ENCODE peak calls at places on chromosomes 11 and 22, in nine cellular contexts. T is Caco-2, Q is right lobe of liver, J is HAP-1, E is brain microvascular endothelial cell, K is heart right ventricle, U is hepatocyte, D is lower lobe of right lung, P is GM06990. F is an unnamed sample.
A peak's percentile ranks its signal among the peaks of the same experiment; 100 is the strongest.

GRCh38 chr11:105673089-105673488 is 63.2 kb downstream of the GRIA4 start:
- DNase-seq in T (peak; percentile 70), Q (no peak), J (no peak), E (peak; percentile 65), K (no peak), U (peak; percentile 84), D (no peak), P (no peak), F (no peak)

GRCh38 chr11:10942621-10943020 is 84.8 kb upstream of the ZBED5 start:
- DNase-seq in T (no peak), Q (no peak), J (no peak), E (no peak), K (no peak), U (no peak), D (no peak), P (no peak), F (no peak)

GRCh38 chr11:76759092-76759491 is 24.1 kb upstream of the TSKU start:
- DNase-seq in T (no peak), Q (no peak), J (no peak), E (no peak), K (no peak), U (no peak), D (no peak), P (no peak), F (no peak)

GRCh38 chr22:41966607-41967240 is 2.5 kb upstream of the SEPTIN3 start:
- DNase-seq in T (peak; percentile 48), Q (no peak), J (no peak), E (peak; percentile 83), K (no peak), U (peak; percentile 77), D (no peak), P (peak; percentile 53), F (no peak)

GRCh38 chr22:24516301-24516737 is 21.2 kb downstream of the UPB1 start:
- DNase-seq in T (no peak), Q (no peak), J (no peak), E (peak; percentile 84), K (no peak), U (peak; percentile 83), D (no peak), P (peak; percentile 57), F (no peak)

GRCh38 chr22:35575116-35575748 is 34.6 kb downstream of the RASD2 start:
- DNase-seq in T (no peak), Q (no peak), J (no peak), E (no peak), K (no peak), U (no peak), D (no peak), P (no peak), F (no peak)

GRCh38 chr22:27995801-27996528 is 76.9 kb upstream of the PITPNB start:
- DNase-seq in T (no peak), Q (peak; percentile 66), J (no peak), E (no peak), K (no peak), U (no peak), D (peak; percentile 20), P (no peak), F (no peak)

GRCh38 chr11:116500833-116501622 is 271.8 kb downstream of the BUD13 start:
- DNase-seq in T (no peak), Q (no peak), J (peak; percentile 28), E (no peak), K (no peak), U (no peak), D (no peak), P (no peak), F (no peak)

GRCh38 chr22:39800790-39801540 is 92.6 kb downstream of the ENTHD1 start:
- DNase-seq in T (no peak), Q (no peak), J (peak; percentile 58), E (no peak), K (no peak), U (peak; percentile 16), D (no peak), P (no peak), F (no peak)

GRCh38 chr22:44199866-44200265 is 19.1 kb downstream of the PARVG start:
- DNase-seq in T (no peak), Q (no peak), J (no peak), E (no peak), K (no peak), U (no peak), D (no peak), P (no peak), F (no peak)

GRCh38 chr11:1692708-1693326 is 4.2 kb upstream of the KRTAP5-6 start:
- DNase-seq in T (no peak), Q (no peak), J (no peak), E (no peak), K (no peak), U (no peak), D (peak; percentile 32), P (no peak), F (no peak)

GRCh38 chr11:41250408-41250807 is 209.0 kb downstream of the LRRC4C start:
- DNase-seq in T (no peak), Q (no peak), J (no peak), E (no peak), K (no peak), U (no peak), D (no peak), P (no peak), F (no peak)

GRCh38 chr22:40922484-40923303 is 28.5 kb upstream of the RBX1 start:
- DNase-seq in T (peak; percentile 56), Q (no peak), J (peak; percentile 64), E (peak; percentile 24), K (no peak), U (peak; percentile 71), D (no peak), P (no peak), F (no peak)

GRCh38 chr11:33772300-33772699 is 2.0 kb downstream of the FBXO3 start:
- DNase-seq in T (no peak), Q (no peak), J (no peak), E (no peak), K (no peak), U (peak; percentile 31), D (no peak), P (no peak), F (no peak)

GRCh38 chr22:24117942-24118341 is 63.3 kb upstream of the SUSD2 start:
- DNase-seq in T (peak; percentile 27), Q (no peak), J (no peak), E (no peak), K (no peak), U (no peak), D (no peak), P (no peak), F (no peak)

GRCh38 chr11:124070906-124071621 is 29.9 kb upstream of the OR10G7 start:
- DNase-seq in T (peak; percentile 80), Q (peak; percentile 50), J (peak; percentile 57), E (peak; percentile 57), K (peak; percentile 60), U (peak; percentile 79), D (peak; percentile 57), P (peak; percentile 70), F (peak; percentile 53)

GRCh38 chr22:40213478-40213877 is 35.8 kb downstream of the TNRC6B start:
- DNase-seq in T (no peak), Q (no peak), J (no peak), E (no peak), K (no peak), U (no peak), D (no peak), P (no peak), F (no peak)

DNA sequence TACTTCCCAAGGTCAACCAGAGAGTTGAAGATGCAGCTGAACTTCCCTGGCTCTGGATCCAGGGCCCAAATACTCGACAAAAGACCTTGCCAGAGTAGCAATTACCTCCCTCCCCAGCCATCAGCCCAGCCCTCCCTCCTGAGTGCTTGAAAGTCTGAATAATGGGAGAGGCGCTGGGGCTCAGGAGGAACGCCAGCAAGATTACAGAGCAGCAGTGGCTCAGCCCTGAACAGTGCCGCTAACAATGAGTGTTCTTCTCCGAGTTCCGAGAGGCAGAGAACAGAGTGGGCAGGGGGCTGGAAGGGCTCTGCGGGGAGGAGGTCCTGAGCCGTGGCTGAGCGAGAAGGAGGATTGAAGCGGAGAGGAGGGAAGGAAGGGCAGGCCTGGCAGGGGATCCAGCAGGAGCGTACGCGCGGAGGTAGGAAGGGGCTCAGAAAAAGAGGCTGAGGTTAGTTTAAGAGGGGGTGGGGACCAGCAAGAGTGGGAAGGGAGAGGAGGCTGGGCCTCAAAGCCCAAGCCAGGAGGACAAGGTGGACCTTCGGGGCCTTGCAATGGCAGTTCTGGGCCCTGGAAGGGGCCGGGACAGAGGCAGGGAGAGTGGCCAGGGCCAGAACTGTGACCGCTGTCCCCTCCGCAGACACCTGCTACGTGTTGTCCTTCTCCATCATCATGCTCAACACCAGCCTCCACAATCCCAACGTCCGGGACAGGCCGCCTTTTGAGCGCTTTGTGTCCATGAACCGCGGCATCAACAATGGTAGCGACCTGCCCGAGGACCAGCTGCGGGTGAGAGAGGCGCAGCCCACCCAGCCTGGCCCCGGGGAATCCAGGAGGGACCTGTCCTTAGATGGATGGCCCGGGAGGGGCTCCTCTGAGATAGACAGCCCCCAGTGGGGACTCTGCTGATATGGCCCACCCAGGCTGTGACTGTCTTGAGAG is 20.6 kb downstream of the CYTH4 start:
- DNase-seq in T (no peak), Q (no peak), J (no peak), E (no peak), K (no peak), U (no peak), D (no peak), P (no peak), F (no peak)
- H3K4me3 ChIP-seq in T (no peak overlapping the region), Q (no peak overlapping the region), J (no peak overlapping the region), E (no peak overlapping the region), K (no peak overlapping the region), U (no peak overlapping the region), D (no peak overlapping the region), P (no peak overlapping the region), F (no peak overlapping the region)

GRCh38 chr11:119854521-119854920 is 125.5 kb upstream of the NECTIN1 start:
- DNase-seq in T (no peak), Q (no peak), J (no peak), E (no peak), K (no peak), U (no peak), D (no peak), P (no peak), F (peak; percentile 41)
- H3K4me3 ChIP-seq in T (no peak overlapping the region), Q (no peak overlapping the region), J (no peak overlapping the region), E (no peak overlapping the region), K (no peak overlapping the region), U (no peak overlapping the region), D (no peak overlapping the region), P (no peak overlapping the region), F (no peak overlapping the region)

DNA sequence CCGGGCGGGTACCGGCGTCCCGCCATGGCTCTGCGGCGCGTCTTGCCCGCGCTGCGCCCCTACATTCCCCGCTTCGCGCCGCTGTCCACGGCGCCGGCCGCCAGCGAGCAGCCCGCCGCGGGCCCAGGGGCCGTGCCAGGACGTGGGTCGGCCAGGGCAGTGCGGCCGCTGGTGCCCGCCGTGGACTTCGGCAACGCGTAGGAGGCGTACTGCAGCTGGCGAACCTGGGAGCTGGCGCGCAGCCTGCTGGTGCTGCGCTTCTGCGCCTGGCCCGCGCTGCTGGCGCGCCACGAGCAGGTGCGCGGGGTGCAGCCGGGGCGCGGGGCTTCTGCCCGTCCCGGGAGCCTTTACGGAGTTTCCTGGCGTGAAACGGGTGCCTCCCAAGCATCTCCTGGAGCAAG is 20.1 kb downstream of the DGCR6L start:
- DNase-seq in T (no peak), Q (peak; percentile 84), J (no peak), E (no peak), K (no peak), U (peak; percentile 66), D (peak; percentile 68), P (no peak), F (no peak)
- H3K4me3 ChIP-seq in T (peak overlapping the region; percentile 51), Q (peak overlapping the region; percentile 61), J (peak overlapping the region; percentile 10), E (peak overlapping the region; percentile 45), K (peak overlapping the region; percentile 22), U (peak overlapping the region; percentile 36), D (peak overlapping the region; percentile 62), P (peak overlapping the region; percentile 48), F (no peak overlapping the region)

DNA sequence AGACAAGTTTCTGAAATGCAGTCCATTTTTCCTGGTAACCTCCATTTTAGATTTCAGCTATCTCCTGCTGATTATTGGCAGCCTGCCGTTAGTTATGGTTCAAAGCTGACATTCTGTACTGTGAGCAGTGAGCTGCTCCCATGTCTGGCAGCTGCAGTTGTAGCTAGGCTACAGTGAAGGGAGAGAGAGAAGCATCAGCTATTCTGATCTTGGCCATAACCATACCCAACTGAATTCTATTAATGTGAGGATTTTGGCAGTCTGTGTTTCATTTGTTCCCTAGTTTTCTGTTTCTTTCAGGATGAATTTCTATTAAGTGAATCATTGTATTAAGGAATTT is 33.4 kb downstream of the SIK2 start:
- DNase-seq in T (no peak), Q (no peak), J (no peak), E (peak; percentile 52), K (no peak), U (no peak), D (no peak), P (no peak), F (peak; percentile 33)
- H3K4me3 ChIP-seq in T (no peak overlapping the region), Q (no peak overlapping the region), J (no peak overlapping the region), E (no peak overlapping the region), K (no peak overlapping the region), U (no peak overlapping the region), D (no peak overlapping the region), P (no peak overlapping the region), F (no peak overlapping the region)

F was measured in mucosa of descending colon.